ENCODE peak calls at places on chromosome 14, in nine cellular contexts. S is H9; U is mucosa of descending colon; F is GM12864; V is choroid plexus epithelial cell; R is bronchial epithelial cell; Z is fibroblast of lung; P is AG10803; G is CD4-positive, alpha-beta T cell. J is an unnamed sample.

GRCh38 chr14:66105819-66106218 is 380.4 kb upstream of the CCDC196 start:
- DNase-seq in S (no peak), U (no peak), F (no peak), V (peak), R (peak), Z (peak), P (peak), G (no peak), J (no peak)

GRCh38 chr14:34449819-34450541 is 12.1 kb downstream of the SPTSSA start:
- DNase-seq in S (no peak), U (no peak), F (no peak), V (no peak), R (no peak), Z (no peak), P (no peak), G (no peak), J (no peak)

GRCh38 chr14:58637391-58638230 is at the start of gene DACT1:
- DNase-seq in S (peak), U (peak), F (no peak), V (peak), R (no peak), Z (peak), P (peak), G (peak), J (peak)

GRCh38 chr14:24365600-24366374 is 2.2 kb upstream of the NFATC4 start:
- DNase-seq in S (peak), U (peak), F (peak), V (peak), R (peak), Z (peak), P (peak), G (peak), J (peak)

GRCh38 chr14:81211844-81212243 is 8.9 kb downstream of the GTF2A1 start:
- DNase-seq in S (no peak), U (no peak), F (no peak), V (peak), R (no peak), Z (peak), P (peak), G (no peak), J (no peak)

GRCh38 chr14:58362798-58363412 is 32.8 kb upstream of the TOMM20L start:
- DNase-seq in S (no peak), U (no peak), F (no peak), V (peak), R (peak), Z (peak), P (peak), G (no peak), J (no peak)

GRCh38 chr14:95455246-95455645 is 61.2 kb downstream of the SYNE3 start:
- DNase-seq in S (no peak), U (no peak), F (no peak), V (no peak), R (no peak), Z (no peak), P (no peak), G (no peak), J (no peak)

GRCh38 chr14:101444116-101444515 is 117.2 kb upstream of the DIO3 start:
- DNase-seq in S (no peak), U (no peak), F (no peak), V (no peak), R (peak), Z (peak), P (peak), G (no peak), J (no peak)

GRCh38 chr14:97723834-97724770 is 926.9 kb downstream of the VRK1 start:
- DNase-seq in S (no peak), U (no peak), F (no peak), V (no peak), R (peak), Z (no peak), P (no peak), G (peak), J (no peak)

GRCh38 chr14:31263485-31264133 is 56.0 kb upstream of the HECTD1 start:
- DNase-seq in S (no peak), U (no peak), F (no peak), V (peak), R (peak), Z (peak), P (peak), G (no peak), J (no peak)

GRCh38 chr14:97709552-97709951 is 912.4 kb downstream of the VRK1 start:
- DNase-seq in S (no peak), U (peak), F (no peak), V (no peak), R (no peak), Z (no peak), P (no peak), G (peak), J (no peak)

GRCh38 chr14:20472566-20473206 is 3.5 kb downstream of the PNP start:
- DNase-seq in S (no peak), U (no peak), F (no peak), V (peak), R (no peak), Z (no peak), P (no peak), G (no peak), J (no peak)

GRCh38 chr14:67418368-67419174 is 6.6 kb upstream of the PLEK2 start:
- DNase-seq in S (no peak), U (peak), F (no peak), V (no peak), R (peak), Z (no peak), P (no peak), G (no peak), J (no peak)

GRCh38 chr14:77128414-77128891 is 13.1 kb downstream of the ZDHHC22 start:
- DNase-seq in S (peak), U (no peak), F (no peak), V (peak), R (peak), Z (peak), P (no peak), G (no peak), J (no peak)

GRCh38 chr14:63564318-63564717 is 21.1 kb upstream of the PPP2R5E start:
- DNase-seq in S (no peak), U (no peak), F (no peak), V (peak), R (peak), Z (peak), P (peak), G (no peak), J (no peak)

GRCh38 chr14:100629098-100629497 is 41.9 kb upstream of the BEGAIN start:
- DNase-seq in S (no peak), U (no peak), F (no peak), V (no peak), R (no peak), Z (no peak), P (no peak), G (no peak), J (no peak)

GRCh38 chr14:94643316-94644101 is 31.3 kb downstream of the SERPINA3 start:
- DNase-seq in S (no peak), U (no peak), F (no peak), V (no peak), R (no peak), Z (no peak), P (no peak), G (no peak), J (no peak)

GRCh38 chr14:52179151-52179790 is 88.2 kb upstream of the PTGDR start:
- DNase-seq in S (no peak), U (no peak), F (no peak), V (no peak), R (no peak), Z (no peak), P (no peak), G (no peak), J (no peak)

GRCh38 chr14:73460691-73461127 is 2.4 kb upstream of the NUMB start:
- DNase-seq in S (no peak), U (no peak), F (no peak), V (peak), R (peak), Z (peak), P (peak), G (no peak), J (no peak)

GRCh38 chr14:21940887-21941855 is 267.6 kb upstream of the OR4E1 start:
- DNase-seq in S (peak), U (no peak), F (no peak), V (peak), R (peak), Z (no peak), P (no peak), G (no peak), J (peak)

GRCh38 chr14:70086685-70087379 is 101.9 kb downstream of the SLC8A3 start:
- DNase-seq in S (peak), U (no peak), F (peak), V (peak), R (peak), Z (peak), P (peak), G (no peak), J (peak)

GRCh38 chr14:104434214-104435076 is 145.1 kb upstream of the C14orf180 start:
- DNase-seq in S (peak), U (no peak), F (no peak), V (no peak), R (no peak), Z (no peak), P (no peak), G (no peak), J (no peak)

GRCh38 chr14:54712371-54712998 is 145.6 kb downstream of the SAMD4A start:
- DNase-seq in S (no peak), U (no peak), F (no peak), V (no peak), R (no peak), Z (peak), P (peak), G (no peak), J (no peak)

GRCh38 chr14:75323571-75323970 is 44.9 kb downstream of the FOS start:
- DNase-seq in S (no peak), U (no peak), F (no peak), V (no peak), R (peak), Z (peak), P (peak), G (no peak), J (no peak)

GRCh38 chr14:96637521-96637920 is 135.3 kb downstream of the PAPOLA start:
- DNase-seq in S (no peak), U (no peak), F (no peak), V (no peak), R (no peak), Z (no peak), P (no peak), G (no peak), J (no peak)

GRCh38 chr14:21136024-21136423 is 19.8 kb downstream of the OR5AU1 start:
- DNase-seq in S (no peak), U (no peak), F (no peak), V (peak), R (peak), Z (peak), P (peak), G (no peak), J (no peak)

GRCh38 chr14:106694638-106695393 is 1168.4 kb downstream of the TMEM121 start:
- DNase-seq in S (no peak), U (peak), F (peak), V (no peak), R (peak), Z (no peak), P (no peak), G (peak), J (no peak)

GRCh38 chr14:53601409-53601808 is 355.2 kb downstream of the BMP4 start:
- DNase-seq in S (no peak), U (no peak), F (no peak), V (no peak), R (peak), Z (no peak), P (no peak), G (no peak), J (no peak)

GRCh38 chr14:63951025-63951424 is 98.2 kb downstream of the SYNE2 start:
- DNase-seq in S (no peak), U (no peak), F (no peak), V (no peak), R (no peak), Z (no peak), P (no peak), G (no peak), J (no peak)

GRCh38 chr14:105368910-105369652 is 29.3 kb upstream of the TEX22 start:
- DNase-seq in S (no peak), U (no peak), F (no peak), V (no peak), R (no peak), Z (no peak), P (no peak), G (no peak), J (no peak)

GRCh38 chr14:99793213-99794155 is at the start of gene EML1:
- DNase-seq in S (peak), U (peak), F (no peak), V (peak), R (peak), Z (peak), P (peak), G (peak), J (peak)

GRCh38 chr14:90514566-90514965 is 117.7 kb downstream of the CALM1 start:
- DNase-seq in S (no peak), U (no peak), F (no peak), V (no peak), R (no peak), Z (no peak), P (no peak), G (no peak), J (no peak)

GRCh38 chr14:69650948-69651369 is 39.6 kb downstream of the SUSD6 start:
- DNase-seq in S (no peak), U (no peak), F (no peak), V (no peak), R (peak), Z (peak), P (peak), G (no peak), J (no peak)

GRCh38 chr14:104580961-104581360 is 1.4 kb downstream of the C14orf180 start:
- DNase-seq in S (no peak), U (no peak), F (no peak), V (no peak), R (peak), Z (peak), P (no peak), G (no peak), J (no peak)

GRCh38 chr14:21168055-21168454 is 12.2 kb upstream of the OR5AU1 start:
- DNase-seq in S (no peak), U (no peak), F (no peak), V (no peak), R (peak), Z (peak), P (no peak), G (no peak), J (no peak)

GRCh38 chr14:76293923-76294322 is 82.0 kb upstream of the ESRRB start:
- DNase-seq in S (no peak), U (no peak), F (no peak), V (no peak), R (no peak), Z (no peak), P (no peak), G (no peak), J (no peak)

DNA sequence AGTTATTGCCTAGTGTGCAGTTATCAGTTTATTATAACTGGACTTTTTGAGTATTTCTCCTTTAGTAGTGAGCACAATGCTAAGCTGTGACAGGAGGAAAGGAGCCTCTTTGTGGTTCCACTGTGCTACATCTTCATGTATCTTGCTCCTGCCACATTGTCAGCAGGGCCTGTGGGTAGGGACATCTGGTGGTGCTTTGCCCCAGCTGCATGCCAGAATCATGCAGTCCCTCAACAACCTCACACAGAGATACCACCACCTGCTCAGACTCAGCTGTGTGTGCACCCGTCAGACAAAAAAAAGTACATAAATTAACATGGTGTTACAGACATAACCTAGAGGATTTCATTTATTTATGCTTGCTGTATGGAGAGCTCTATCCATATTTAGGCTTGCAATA is 51.1 kb downstream of the MIS18BP1 start:
- DNase-seq in S (peak), U (no peak), F (no peak), V (peak), R (no peak), Z (peak), P (peak), G (no peak), J (no peak)
- TF ChIP-seq CTCF in S (peak), U (no peak), F (peak), V (peak), R (peak), Z (no peak), P (peak), G (no peak), J (no peak)

DNA sequence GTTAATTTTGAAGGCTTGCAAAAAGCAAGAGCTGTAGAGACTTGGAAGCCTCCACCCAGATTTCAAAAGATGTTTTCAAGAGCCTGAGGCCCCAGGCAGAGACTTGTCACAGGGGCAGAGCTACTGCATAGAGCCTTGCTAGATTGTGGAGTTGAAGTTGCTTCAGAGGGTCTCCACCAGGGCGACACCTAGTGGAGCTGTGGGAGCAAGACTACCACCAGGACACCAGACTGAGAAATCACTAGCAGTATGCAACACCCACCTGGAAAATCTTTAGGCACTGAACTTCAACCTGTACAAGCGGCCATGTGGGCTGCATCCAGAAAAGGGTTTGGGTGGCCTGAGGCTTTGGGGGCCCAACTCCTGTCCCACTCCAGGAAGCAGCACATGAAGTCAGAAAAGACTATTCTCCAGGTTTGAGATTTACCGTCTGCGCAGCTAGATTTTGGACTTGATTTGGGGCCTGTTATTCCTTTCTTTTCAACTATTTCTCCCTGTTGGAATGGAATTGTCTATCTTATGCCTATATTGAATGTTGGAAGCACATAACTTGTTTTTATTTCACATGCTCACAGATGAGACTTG is 508.5 kb downstream of the FLRT2 start:
- DNase-seq in S (peak), U (no peak), F (no peak), V (peak), R (peak), Z (peak), P (peak), G (peak), J (peak)
- TF ChIP-seq CTCF in S (peak), U (peak), F (peak), V (peak), R (peak), Z (peak), P (peak), G (peak), J (peak)

DNA sequence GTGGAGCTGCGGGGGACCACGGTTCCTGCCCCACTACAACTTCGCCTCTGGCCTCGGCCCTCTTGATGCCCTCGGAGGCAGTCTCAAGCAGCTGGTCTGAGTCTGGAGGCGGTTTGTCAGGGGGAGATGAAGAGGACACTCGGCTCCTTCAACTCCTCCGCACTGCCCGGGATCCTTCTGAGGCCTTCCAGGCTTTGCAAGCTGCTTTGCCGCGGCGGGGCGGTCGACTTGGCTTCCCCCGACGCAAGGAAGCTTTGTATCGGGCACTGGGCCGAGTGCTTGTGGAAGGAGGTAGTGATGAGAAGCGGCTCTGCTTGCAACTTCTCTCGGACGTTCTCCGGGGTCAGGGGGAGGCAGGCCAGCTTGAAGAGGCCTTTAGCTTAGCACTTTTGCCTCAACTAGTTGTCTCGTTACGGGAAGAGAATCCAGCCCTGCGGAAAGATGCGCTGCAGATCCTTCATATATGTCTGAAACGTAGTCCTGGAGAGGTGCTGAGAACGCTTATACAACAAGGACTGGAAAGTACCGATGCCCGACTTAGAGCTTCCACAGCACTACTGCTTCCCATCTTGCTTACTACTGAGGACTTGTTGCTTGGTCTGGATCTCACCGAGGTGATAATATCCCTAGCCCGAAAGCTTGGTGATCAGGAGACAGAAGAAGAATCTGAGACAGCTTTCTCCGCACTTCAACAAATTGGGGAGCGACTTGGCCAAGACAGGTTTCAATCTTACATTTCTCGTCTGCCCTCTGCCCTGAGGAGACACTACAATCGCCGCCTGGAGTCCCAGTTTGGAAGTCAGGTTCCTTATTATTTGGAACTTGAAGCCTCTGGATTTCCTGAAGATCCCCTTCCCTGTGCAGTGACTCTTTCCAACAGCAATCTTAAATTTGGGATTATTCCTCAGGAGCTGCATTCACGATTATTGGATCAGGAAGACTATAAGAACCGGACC is 861 bp downstream of the TOGARAM1 start:
- DNase-seq in S (no peak), U (peak), F (no peak), V (peak), R (peak), Z (peak), P (peak), G (peak), J (no peak)
- TF ChIP-seq CTCF in S (no peak), U (no peak), F (no peak), V (no peak), R (no peak), Z (no peak), P (peak), G (no peak), J (no peak)

DNA sequence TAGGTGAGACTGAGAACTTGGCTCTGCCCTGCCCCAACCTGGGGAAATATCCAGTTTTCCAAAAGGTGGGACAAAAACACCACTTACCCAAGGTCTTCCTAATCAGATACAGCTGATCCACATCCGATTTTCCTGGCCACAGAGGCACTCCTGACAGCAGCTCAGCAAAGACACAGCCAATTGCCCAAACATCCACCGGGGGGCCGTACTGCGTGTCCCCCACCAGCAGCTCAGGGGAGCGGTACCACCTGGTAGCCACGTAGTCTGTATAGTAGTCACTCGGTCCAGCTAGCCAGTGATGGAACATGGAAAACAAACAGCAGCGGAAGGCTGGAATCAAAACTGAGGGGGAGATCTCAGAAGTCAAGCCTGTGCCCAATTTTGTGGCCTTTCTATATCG is 28.8 kb downstream of the DMAC2L start:
- DNase-seq in S (peak), U (no peak), F (no peak), V (no peak), R (no peak), Z (no peak), P (no peak), G (no peak), J (no peak)
- TF ChIP-seq CTCF in S (peak), U (no peak), F (peak), V (peak), R (no peak), Z (no peak), P (no peak), G (no peak), J (no peak)

GRCh38 chr14:87705439-87705896 is 287.5 kb downstream of the GALC start:
- DNase-seq in S (no peak), U (no peak), F (no peak), V (no peak), R (no peak), Z (peak), P (peak), G (no peak), J (no peak)
- TF ChIP-seq CTCF in S (no peak), U (no peak), F (no peak), V (no peak), R (no peak), Z (no peak), P (no peak), G (no peak), J (no peak)